ENCODE peak calls at places on chromosome 13, in five cellular contexts. R, M, I, J and F are unnamed samples.
A peak's percentile ranks its signal among the peaks of the same experiment; 100 is the strongest.

GRCh38 chr13:25927363-25927762 is 124.5 kb downstream of the SHISA2 start:
- DNase-seq in R (no peak), M (no peak), I (no peak), J (no peak), F (no peak)

GRCh38 chr13:80923907-80924306 is 583.0 kb upstream of the SPRY2 start:
- DNase-seq in R (peak; percentile 33), M (no peak), I (no peak), J (no peak), F (no peak)

GRCh38 chr13:110405597-110406450 is 98.7 kb downstream of the COL4A2 start:
- DNase-seq in R (no peak), M (no peak), I (no peak), J (no peak), F (no peak)

GRCh38 chr13:94065741-94066140 is 413.7 kb downstream of the DCT start:
- DNase-seq in R (no peak), M (no peak), I (peak; percentile 47), J (no peak), F (no peak)

GRCh38 chr13:96982672-96983071 is 11.6 kb downstream of the OXGR1 start:
- DNase-seq in R (peak; percentile 87), M (no peak), I (no peak), J (no peak), F (no peak)

GRCh38 chr13:108508263-108508662 is 121.1 kb upstream of the MYO16 start:
- DNase-seq in R (peak; percentile 12), M (peak; percentile 48), I (no peak), J (peak; percentile 65), F (peak; percentile 16)

GRCh38 chr13:25731037-25731436 is 320.8 kb downstream of the SHISA2 start:
- DNase-seq in R (no peak), M (no peak), I (no peak), J (no peak), F (no peak)

GRCh38 chr13:95295026-95295425 is 6.2 kb downstream of the ABCC4 start:
- DNase-seq in R (no peak), M (no peak), I (peak; percentile 26), J (no peak), F (no peak)

GRCh38 chr13:87676254-87677042 is 5.3 kb downstream of the SLITRK5 start:
- DNase-seq in R (no peak), M (no peak), I (no peak), J (peak; percentile 71), F (no peak)

GRCh38 chr13:100789481-100789880 is 114.9 kb upstream of the TMTC4 start:
- DNase-seq in R (peak; percentile 16), M (peak; percentile 78), I (no peak), J (no peak), F (no peak)

GRCh38 chr13:62387642-62388041 is 972.0 kb upstream of the PCDH20 start:
- DNase-seq in R (peak; percentile 2), M (peak; percentile 21), I (no peak), J (no peak), F (no peak)

GRCh38 chr13:37715606-37716015 is 117.0 kb upstream of the POSTN start:
- DNase-seq in R (peak; percentile 95), M (no peak), I (peak; percentile 75), J (no peak), F (no peak)

GRCh38 chr13:78700121-78700910 is 41.4 kb upstream of the OBI1 start:
- DNase-seq in R (peak; percentile 40), M (peak; percentile 41), I (no peak), J (no peak), F (no peak)

GRCh38 chr13:24005711-24006281 is 108.5 kb upstream of the C1QTNF9B start:
- DNase-seq in R (no peak), M (no peak), I (peak; percentile 10), J (no peak), F (no peak)

GRCh38 chr13:45621950-45622349 is 6.4 kb upstream of the ERICH6B start:
- DNase-seq in R (no peak), M (no peak), I (no peak), J (peak; percentile 78), F (no peak)

GRCh38 chr13:30907167-30907761 is 1.2 kb downstream of the MEDAG start:
- DNase-seq in R (peak; percentile 65), M (no peak), I (no peak), J (no peak), F (no peak)

GRCh38 chr13:88074794-88075509 is 403.8 kb downstream of the SLITRK5 start:
- DNase-seq in R (peak; percentile 3), M (no peak), I (no peak), J (no peak), F (no peak)

GRCh38 chr13:110875243-110875642 is 39.6 kb downstream of the ANKRD10 start:
- DNase-seq in R (no peak), M (no peak), I (no peak), J (no peak), F (no peak)

GRCh38 chr13:48370815-48371214 is 42.1 kb downstream of the LPAR6 start:
- DNase-seq in R (no peak), M (no peak), I (no peak), J (no peak), F (no peak)

GRCh38 chr13:40116008-40116407 is 460.5 kb downstream of the COG6 start:
- DNase-seq in R (peak; percentile 96), M (no peak), I (peak; percentile 53), J (peak; percentile 69), F (no peak)

GRCh38 chr13:44519642-44520041 is 56.5 kb downstream of the TSC22D1 start:
- DNase-seq in R (no peak), M (no peak), I (no peak), J (no peak), F (no peak)

GRCh38 chr13:110714798-110715394 is 1.4 kb downstream of the ING1 start:
- DNase-seq in R (peak; percentile 56), M (peak; percentile 91), I (peak; percentile 6), J (peak; percentile 83), F (peak; percentile 30)

GRCh38 chr13:48155850-48156249 is 60.9 kb upstream of the MED4 start:
- DNase-seq in R (peak; percentile 69), M (no peak), I (peak; percentile 58), J (no peak), F (peak; percentile 79)

GRCh38 chr13:113411216-113412023 is 41.9 kb downstream of the ADPRHL1 start:
- DNase-seq in R (peak; percentile 74), M (no peak), I (peak; percentile 98), J (no peak), F (no peak)

GRCh38 chr13:50319603-50320296 is 304.5 kb downstream of the KCNRG start:
- DNase-seq in R (peak; percentile 70), M (no peak), I (peak; percentile 35), J (no peak), F (no peak)

GRCh38 chr13:95741584-95742563 is 64.9 kb downstream of the DNAJC3 start:
- DNase-seq in R (no peak), M (no peak), I (no peak), J (peak; percentile 44), F (no peak)